ENCODE peak calls at places on chromosomes 2 and 18, in five cellular contexts. Z is HCT116; E is activated CD8-positive, alpha-beta memory T cell treated with anti-CD3 and anti-CD28 coated beads for 48 hours; Q is heart left ventricle; I is hepatocyte. L is an unnamed sample.

GRCh38 chr2:3628241-3628679 is 29.7 kb upstream of the ALLC start:
- DNase-seq in Q (no peak), Z (no peak), E (no peak), I (no peak), L (no peak)

GRCh38 chr2:42925742-42926437 is 133.5 kb upstream of the HAAO start:
- DNase-seq in Q (no peak), I (no peak), Z (no peak), E (no peak), L (peak)

GRCh38 chr2:47079515-47080412 is 75.3 kb downstream of the STPG4 start:
- DNase-seq in I (no peak), Q (no peak), E (no peak), Z (no peak), L (no peak)

GRCh38 chr2:11777886-11778415 is 31.5 kb downstream of the LPIN1 start:
- DNase-seq in Q (no peak), Z (no peak), E (no peak), I (no peak), L (no peak)

GRCh38 chr2:3423492-3424170 is 44.1 kb downstream of the TRAPPC12 start:
- DNase-seq in Z (peak), Q (peak), E (peak), I (peak), L (peak)

GRCh38 chr2:100000915-100001707 is 141.3 kb downstream of the AFF3 start:
- DNase-seq in E (no peak), Z (no peak), Q (no peak), I (no peak), L (no peak)

GRCh38 chr2:68251855-68252406 is 401 bp downstream of the PPP3R1 start:
- DNase-seq in Q (peak), Z (no peak), I (peak), E (no peak), L (no peak)

GRCh38 chr2:170817247-170817998 is 736 bp downstream of the GAD1 start:
- DNase-seq in E (no peak), Q (no peak), Z (no peak), I (no peak), L (no peak)

GRCh38 chr18:56747857-56748256 is 96.7 kb downstream of the WDR7 start:
- DNase-seq in Z (no peak), I (no peak), Q (no peak), E (no peak), L (no peak)

GRCh38 chr2:74414913-74415761 is 6.3 kb downstream of the C2orf81 start:
- DNase-seq in Z (no peak), I (no peak), E (no peak), Q (peak), L (no peak)

GRCh38 chr18:31978616-31979015 is 35.7 kb upstream of the TRAPPC8 start:
- DNase-seq in Z (no peak), Q (no peak), E (no peak), I (no peak), L (no peak)

GRCh38 chr2:51151490-51152140 is 119.7 kb upstream of the NRXN1 start:
- DNase-seq in E (no peak), Z (no peak), Q (no peak), I (no peak), L (no peak)

GRCh38 chr2:152189622-152190495 is 14.3 kb upstream of the STAM2 start:
- DNase-seq in I (peak), E (no peak), Q (no peak), Z (peak), L (peak)

GRCh38 chr2:2845796-2846315 is 514.8 kb upstream of the MYT1L start:
- DNase-seq in Q (no peak), E (no peak), Z (no peak), I (no peak), L (no peak)

GRCh38 chr2:209523041-209523740 is 99.3 kb downstream of the MAP2 start:
- DNase-seq in Z (no peak), I (no peak), Q (no peak), E (no peak), L (no peak)

GRCh38 chr18:43571078-43571689 is 293.9 kb upstream of the SYT4 start:
- DNase-seq in I (peak), Z (no peak), E (no peak), Q (no peak), L (peak)

GRCh38 chr2:85367180-85367579 is 12.6 kb downstream of the ELMOD3 start:
- DNase-seq in I (no peak), E (no peak), Q (no peak), Z (no peak), L (no peak)

GRCh38 chr2:28055325-28055970 is 164.9 kb downstream of the BABAM2 start:
- DNase-seq in E (no peak), Z (no peak), Q (no peak), I (no peak), L (no peak)